ENCODE peak calls at places on chromosome 18, in five cellular contexts. A, Y, M, X and C are unnamed samples.

GRCh38 chr18:858016-858415 is 46.0 kb upstream of the YES1 start:
- DNase-seq in A (no peak), Y (no peak), M (no peak), X (no peak), C (no peak)

GRCh38 chr18:24679062-24679461 is 218.6 kb downstream of the HRH4 start:
- DNase-seq in M (no peak), A (peak; percentile 11), Y (no peak), X (no peak), C (no peak)

GRCh38 chr18:9421788-9422329 is 53.5 kb upstream of the RALBP1 start:
- DNase-seq in Y (no peak), M (no peak), A (no peak), X (peak; percentile 38), C (no peak)

GRCh38 chr18:78924301-78925192 is 55.1 kb upstream of the SALL3 start:
- DNase-seq in Y (no peak), A (no peak), M (no peak), X (no peak), C (no peak)

GRCh38 chr18:12236141-12236540 is 18.0 kb upstream of the CIDEA start:
- DNase-seq in M (no peak), X (no peak), A (no peak), Y (no peak), C (no peak)

GRCh38 chr18:63850010-63850409 is 37.5 kb upstream of the SERPINB2 start:
- DNase-seq in A (peak; percentile 31), Y (peak; percentile 62), M (no peak), X (no peak), C (no peak)

GRCh38 chr18:23833714-23834113 is 144.5 kb downstream of the LAMA3 start:
- DNase-seq in Y (no peak), X (no peak), M (no peak), A (no peak), C (no peak)

GRCh38 chr18:76450452-76450851 is 44.6 kb downstream of the ZNF516 start:
- DNase-seq in X (no peak), A (peak; percentile 50), M (no peak), Y (no peak), C (no peak)

GRCh38 chr18:11310476-11311086 is 161.2 kb upstream of the PIEZO2 start:
- DNase-seq in M (no peak), Y (peak; percentile 52), A (peak; percentile 49), X (peak; percentile 38), C (no peak)

GRCh38 chr18:3248670-3249359 is 1.2 kb downstream of the MYL12A start:
- DNase-seq in A (peak; percentile 57), M (no peak), Y (peak; percentile 70), X (no peak), C (no peak)

GRCh38 chr18:53426656-53427055 is 797.8 kb downstream of the MBD2 start:
- DNase-seq in M (no peak), X (no peak), Y (no peak), A (no peak), C (no peak)

GRCh38 chr18:10367846-10368245 is 86.6 kb upstream of the APCDD1 start:
- DNase-seq in X (no peak), M (no peak), Y (no peak), A (no peak), C (no peak)

GRCh38 chr18:68847219-68847860 is 49.5 kb downstream of the CCDC102B start:
- DNase-seq in X (no peak), Y (peak; percentile 21), A (peak; percentile 63), M (no peak), C (no peak)

GRCh38 chr18:10928971-10929373 is 220.4 kb downstream of the PIEZO2 start:
- DNase-seq in M (peak; percentile 87), A (peak; percentile 97), X (no peak), Y (no peak), C (no peak)

GRCh38 chr18:35713545-35713944 is 132.0 kb downstream of the GALNT1 start:
- DNase-seq in A (peak; percentile 39), M (no peak), X (no peak), Y (no peak), C (no peak)

GRCh38 chr18:78697446-78697845 is 282.2 kb upstream of the SALL3 start:
- DNase-seq in A (no peak), M (no peak), Y (no peak), X (no peak), C (no peak)

GRCh38 chr18:28768791-28769768 is 592.1 kb upstream of the CDH2 start:
- DNase-seq in Y (no peak), A (peak; percentile 15), M (no peak), X (no peak), C (no peak)

GRCh38 chr18:28767201-28767600 is 590.3 kb upstream of the CDH2 start:
- DNase-seq in Y (no peak), X (no peak), M (no peak), A (peak; percentile 28), C (no peak)

GRCh38 chr18:28766721-28767120 is 589.8 kb upstream of the CDH2 start:
- DNase-seq in A (peak; percentile 7), X (no peak), Y (no peak), M (no peak), C (no peak)

GRCh38 chr18:28767781-28768211 is 590.9 kb upstream of the CDH2 start:
- DNase-seq in A (peak; percentile 65), X (no peak), Y (no peak), M (no peak), C (no peak)

DNA sequence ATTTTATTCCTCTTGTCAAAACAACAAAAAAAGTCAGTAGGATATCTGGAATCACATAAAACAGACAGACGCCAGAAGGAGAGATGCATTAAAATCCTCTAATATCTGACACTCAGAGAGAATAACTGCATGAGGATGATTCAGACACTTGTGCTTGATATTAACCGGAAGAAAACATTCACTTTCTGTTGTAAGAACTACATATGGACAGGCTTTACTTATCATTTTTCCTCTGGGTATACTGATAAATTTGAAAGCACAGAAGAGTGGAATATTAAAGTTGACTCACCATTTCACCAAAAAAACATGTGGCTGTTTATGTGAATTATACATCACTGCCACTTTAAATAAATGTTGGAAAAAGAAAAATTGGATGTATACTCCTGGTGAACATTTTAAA is 589.1 kb upstream of the CDH2 start:
- DNase-seq in A (peak; percentile 12), M (no peak), Y (no peak), X (no peak), C (no peak)
- H3K4me3 ChIP-seq in A (no peak overlapping the region), M (no peak overlapping the region), Y (no peak overlapping the region), X (no peak overlapping the region), C (no peak overlapping the region)

GRCh38 chr18:57586243-57587049 is at the start of gene FECH:
- DNase-seq in Y (peak; percentile 70), X (peak; percentile 80), A (peak; percentile 71), M (no peak), C (no peak)
- TF ChIP-seq POLR2A in Y (peak; percentile 82), X (peak; percentile 65), A (peak; percentile 57), M (peak; percentile 90), C (no peak)

GRCh38 chr18:80173060-80173459 is 64.0 kb downstream of the ADNP2 start:
- DNase-seq in A (no peak), Y (no peak), M (no peak), X (no peak), C (no peak)

GRCh38 chr18:80171190-80171872 is 62.3 kb downstream of the ADNP2 start:
- DNase-seq in X (peak; percentile 78), M (no peak), A (peak; percentile 69), Y (peak; percentile 29), C (no peak)

GRCh38 chr18:80170395-80171094 is 61.5 kb downstream of the ADNP2 start:
- DNase-seq in X (no peak), A (no peak), M (no peak), Y (no peak), C (no peak)

GRCh38 chr18:80169607-80170006 is 60.5 kb downstream of the ADNP2 start:
- DNase-seq in Y (no peak), M (no peak), A (peak; percentile 50), X (no peak), C (no peak)

DNA sequence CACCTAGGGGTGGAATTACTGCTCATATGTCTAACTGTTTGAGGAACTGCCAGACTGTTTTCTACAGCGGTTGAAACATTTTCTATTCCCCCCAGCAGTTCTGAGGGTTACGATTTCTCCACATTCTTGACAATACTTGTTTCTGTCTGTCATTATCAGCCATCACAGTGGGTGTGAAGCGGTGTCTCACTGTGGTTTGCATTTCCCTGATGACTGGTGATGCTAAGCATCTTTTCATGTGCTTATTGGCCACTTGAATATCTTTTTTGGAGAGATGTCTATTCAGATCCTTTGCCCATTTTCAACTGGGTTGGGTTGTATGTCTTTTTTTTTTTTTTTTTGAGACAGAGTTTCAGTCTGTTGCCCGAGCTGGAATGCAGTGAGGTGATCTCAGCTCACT is 63.0 kb downstream of the ADNP2 start:
- DNase-seq in A (no peak), Y (no peak), X (no peak), M (no peak), C (no peak)
- H3K4me1 ChIP-seq in A (peaks cover 4% of the 10 kb centered on the region), Y (no peaks in the 10 kb centered on the region), X (peaks cover 6% of the 10 kb centered on the region), M (no peaks in the 10 kb centered on the region), C (no peaks in the 10 kb centered on the region)

DNA sequence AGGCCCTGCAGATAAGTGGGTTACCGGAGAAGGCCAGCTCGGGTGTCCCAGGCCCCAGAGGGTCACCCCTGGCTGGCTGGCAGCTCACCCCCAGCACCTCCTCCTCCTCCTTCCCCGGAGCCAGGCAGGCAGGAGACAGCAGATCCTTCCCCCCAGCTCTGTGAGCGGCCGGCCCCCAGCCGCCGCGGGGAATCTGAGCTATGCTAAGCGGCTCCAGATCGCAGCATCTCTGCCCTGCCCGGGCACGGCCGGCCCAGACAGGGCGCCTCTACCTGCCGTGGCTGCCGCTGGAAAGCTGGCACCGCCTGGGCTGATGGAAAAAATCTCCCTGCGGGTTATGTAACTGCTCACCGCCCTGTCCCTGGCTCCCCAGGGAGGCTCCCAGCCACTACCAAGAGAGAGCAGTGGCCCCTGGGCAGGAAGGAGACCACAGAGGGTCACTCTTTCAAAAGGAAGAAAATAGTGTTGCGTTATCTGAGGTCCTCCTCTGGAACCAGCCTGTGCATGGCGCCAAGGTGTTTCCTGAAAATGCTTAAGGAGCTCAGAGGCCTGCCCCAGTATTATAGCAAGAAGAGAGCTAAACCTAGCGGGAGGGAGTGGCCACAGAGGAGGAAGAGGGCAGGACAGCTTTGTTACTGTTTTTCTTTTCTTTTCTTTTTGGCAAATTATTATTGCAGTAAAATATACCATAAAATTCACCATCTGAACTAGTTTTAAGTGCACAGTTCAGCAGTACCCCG is 179.0 kb downstream of the SMAD7 start:
- DNase-seq in Y (no peak), M (no peak), A (no peak), X (no peak), C (no peak)
- H3K4me3 ChIP-seq in Y (no peak overlapping the region), M (no peak overlapping the region), A (no peak overlapping the region), X (no peak overlapping the region), C (no peak overlapping the region)

DNA sequence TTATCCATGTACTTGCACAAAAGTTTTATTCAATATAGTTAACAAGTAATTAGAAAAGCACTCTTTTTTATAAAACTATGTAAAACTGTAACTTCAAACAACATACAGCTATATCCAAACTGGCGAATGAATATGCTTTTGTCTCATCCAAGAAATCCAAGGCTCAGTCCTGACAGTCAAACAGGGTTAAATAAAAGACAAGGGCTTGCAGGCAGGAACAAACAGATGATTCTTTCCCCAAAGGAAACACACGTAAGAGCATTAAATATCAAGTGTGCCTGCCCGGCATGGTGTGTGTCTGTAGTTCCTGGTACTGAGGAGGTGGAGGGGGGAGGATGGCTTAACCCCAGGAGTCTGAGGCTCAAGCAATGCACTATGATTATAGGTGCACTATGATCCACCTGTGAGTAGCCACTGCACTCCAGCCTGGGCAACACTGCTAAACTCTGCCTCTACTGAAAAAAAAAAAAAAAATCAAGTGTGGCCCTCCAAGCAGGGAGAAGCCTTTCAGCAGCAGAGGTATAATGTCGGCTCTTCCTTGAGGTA is 171.3 kb downstream of the DLGAP1 start:
- DNase-seq in X (no peak), A (no peak), Y (no peak), M (no peak), C (no peak)
- TF ChIP-seq POLR2A in X (no peak), A (no peak), Y (no peak), M (no peak), C (no peak)